ENCODE peak calls at places on chromosome 15, in ten cellular contexts. H is fibroblast of pulmonary artery; X is DMS153; N is stimulated activated CD4-positive, alpha-beta T cell treated with anti-CD3 and anti-CD28 coated beads, Interleukin-15, amount 100 ng/mL, for 24 hours; D is CD4-positive, alpha-beta T cell; C is nephron progenitor cell; P is effector memory CD8-positive, alpha-beta T cell; J is AG08395; Q is KBM-7; Z is esophagus squamous epithelium. U is an unnamed sample.

GRCh38 chr15:47932829-47933696 is 187.7 kb upstream of the SLC24A5 start:
- DNase-seq in H (no peak), X (no peak), N (no peak), D (no peak), C (no peak), P (no peak), J (no peak), Q (no peak), Z (no peak), U (no peak)

GRCh38 chr15:59687831-59688230 is 1.3 kb downstream of the BNIP2 start:
- DNase-seq in H (peak), X (no peak), N (peak), D (no peak), C (no peak), P (no peak), J (peak), Q (peak), Z (no peak), U (no peak)

GRCh38 chr15:82650046-82650670 is 3.0 kb upstream of the CPEB1 start:
- DNase-seq in H (no peak), X (no peak), N (no peak), D (no peak), C (no peak), P (no peak), J (no peak), Q (no peak), Z (no peak), U (no peak)

GRCh38 chr15:77633134-77633912 is 611 bp upstream of the LINGO1 start:
- DNase-seq in H (peak), X (peak), N (peak), D (peak), C (peak), P (peak), J (peak), Q (peak), Z (peak), U (peak)

GRCh38 chr15:31503256-31503655 is 176.6 kb downstream of the KLF13 start:
- DNase-seq in H (no peak), X (no peak), N (no peak), D (no peak), C (no peak), P (no peak), J (no peak), Q (no peak), Z (no peak), U (no peak)

GRCh38 chr15:92510163-92510882 is 116.6 kb downstream of the ST8SIA2 start:
- DNase-seq in H (no peak), X (no peak), N (no peak), D (no peak), C (no peak), P (no peak), J (peak), Q (no peak), Z (no peak), U (no peak)

GRCh38 chr15:98682992-98683701 is 34.8 kb downstream of the IGF1R start:
- DNase-seq in H (peak), X (no peak), N (no peak), D (no peak), C (no peak), P (no peak), J (peak), Q (no peak), Z (no peak), U (no peak)

GRCh38 chr15:92819312-92820232 is 80.6 kb upstream of the CHD2 start:
- DNase-seq in H (no peak), X (no peak), N (no peak), D (no peak), C (no peak), P (no peak), J (no peak), Q (no peak), Z (no peak), U (no peak)

GRCh38 chr15:77012868-77013267 is 17.9 kb downstream of the PSTPIP1 start:
- DNase-seq in H (no peak), X (no peak), N (peak), D (peak), C (no peak), P (peak), J (no peak), Q (no peak), Z (no peak), U (no peak)

GRCh38 chr15:83127547-83128150 is 20.2 kb downstream of the TM6SF1 start:
- DNase-seq in H (no peak), X (no peak), N (no peak), D (no peak), C (no peak), P (no peak), J (no peak), Q (peak), Z (no peak), U (no peak)